ENCODE peak calls at places on chromosomes 13 and 19, in nine cellular contexts. One of them, this sample, is unnamed.

GRCh38 chr13:48043789-48044503 is 6.4 kb downstream of the NUDT15 start:
- DNase-seq in fibroblast of pulmonary artery: peak
- DNase-seq in uterus: no peak
- DNase-seq in upper lobe of right lung: no peak
- DNase-seq in testis: no peak
- DNase-seq in left ventricle myocardium inferior: no peak
- DNase-seq in H1: no peak
- DNase-seq in body of pancreas: no peak
- DNase-seq in astrocyte: peak
- DNase-seq in this sample: no peak

GRCh38 chr13:47334173-47334572 is 437.3 kb upstream of the HTR2A start:
- DNase-seq in fibroblast of pulmonary artery: peak
- DNase-seq in uterus: peak
- DNase-seq in upper lobe of right lung: no peak
- DNase-seq in testis: no peak
- DNase-seq in left ventricle myocardium inferior: no peak
- DNase-seq in H1: no peak
- DNase-seq in body of pancreas: peak
- DNase-seq in astrocyte: peak
- DNase-seq in this sample: peak

GRCh38 chr19:46442808-46443450 is 14.2 kb upstream of the PNMA8C start:
- DNase-seq in fibroblast of pulmonary artery: peak
- DNase-seq in uterus: peak
- DNase-seq in upper lobe of right lung: peak
- DNase-seq in testis: peak
- DNase-seq in left ventricle myocardium inferior: no peak
- DNase-seq in H1: no peak
- DNase-seq in body of pancreas: peak
- DNase-seq in astrocyte: peak
- DNase-seq in this sample: no peak

GRCh38 chr19:46288896-46289588 is 7.8 kb upstream of the HIF3A start:
- DNase-seq in fibroblast of pulmonary artery: peak
- DNase-seq in uterus: peak
- DNase-seq in upper lobe of right lung: no peak
- DNase-seq in testis: no peak
- DNase-seq in left ventricle myocardium inferior: peak
- DNase-seq in H1: no peak
- DNase-seq in body of pancreas: no peak
- DNase-seq in astrocyte: peak
- DNase-seq in this sample: no peak

GRCh38 chr13:23851106-23851505 is 38.1 kb downstream of the MIPEP start:
- DNase-seq in fibroblast of pulmonary artery: peak
- DNase-seq in uterus: no peak
- DNase-seq in upper lobe of right lung: no peak
- DNase-seq in testis: no peak
- DNase-seq in left ventricle myocardium inferior: no peak
- DNase-seq in H1: no peak
- DNase-seq in body of pancreas: no peak
- DNase-seq in astrocyte: peak
- DNase-seq in this sample: no peak

GRCh38 chr13:112752211-112752610 is 62.4 kb downstream of the ATP11A start:
- DNase-seq in fibroblast of pulmonary artery: no peak
- DNase-seq in uterus: no peak
- DNase-seq in upper lobe of right lung: peak
- DNase-seq in testis: no peak
- DNase-seq in left ventricle myocardium inferior: no peak
- DNase-seq in H1: no peak
- DNase-seq in body of pancreas: no peak
- DNase-seq in astrocyte: no peak
- DNase-seq in this sample: no peak

GRCh38 chr13:45511310-45512147 is 46.8 kb downstream of the COG3 start:
- DNase-seq in fibroblast of pulmonary artery: peak
- DNase-seq in uterus: peak
- DNase-seq in upper lobe of right lung: no peak
- DNase-seq in testis: peak
- DNase-seq in left ventricle myocardium inferior: no peak
- DNase-seq in H1: no peak
- DNase-seq in body of pancreas: peak
- DNase-seq in astrocyte: peak
- DNase-seq in this sample: peak

GRCh38 chr13:22789027-22789593 is 391.7 kb upstream of the SGCG start:
- DNase-seq in fibroblast of pulmonary artery: no peak
- DNase-seq in uterus: no peak
- DNase-seq in upper lobe of right lung: no peak
- DNase-seq in testis: no peak
- DNase-seq in left ventricle myocardium inferior: no peak
- DNase-seq in H1: no peak
- DNase-seq in body of pancreas: no peak
- DNase-seq in astrocyte: no peak
- DNase-seq in this sample: no peak

GRCh38 chr19:39038098-39038497 is 5.7 kb upstream of the FBXO27 start:
- DNase-seq in fibroblast of pulmonary artery: peak
- DNase-seq in uterus: no peak
- DNase-seq in upper lobe of right lung: peak
- DNase-seq in testis: peak
- DNase-seq in left ventricle myocardium inferior: no peak
- DNase-seq in H1: peak
- DNase-seq in body of pancreas: peak
- DNase-seq in astrocyte: no peak
- DNase-seq in this sample: no peak

GRCh38 chr19:51394045-51394836 is 3.9 kb upstream of the C19orf84 start:
- DNase-seq in fibroblast of pulmonary artery: peak
- DNase-seq in uterus: peak
- DNase-seq in upper lobe of right lung: peak
- DNase-seq in testis: peak
- DNase-seq in left ventricle myocardium inferior: peak
- DNase-seq in H1: peak
- DNase-seq in body of pancreas: peak
- DNase-seq in astrocyte: peak
- DNase-seq in this sample: peak

GRCh38 chr13:36526897-36527296 is 94.6 kb downstream of the CCNA1 start:
- DNase-seq in fibroblast of pulmonary artery: no peak
- DNase-seq in uterus: no peak
- DNase-seq in upper lobe of right lung: peak
- DNase-seq in testis: no peak
- DNase-seq in left ventricle myocardium inferior: no peak
- DNase-seq in H1: no peak
- DNase-seq in body of pancreas: no peak
- DNase-seq in astrocyte: no peak
- DNase-seq in this sample: no peak

GRCh38 chr13:96082640-96083039 is 7.3 kb upstream of the HS6ST3 start:
- DNase-seq in fibroblast of pulmonary artery: no peak
- DNase-seq in uterus: no peak
- DNase-seq in upper lobe of right lung: no peak
- DNase-seq in testis: no peak
- DNase-seq in left ventricle myocardium inferior: no peak
- DNase-seq in H1: no peak
- DNase-seq in body of pancreas: no peak
- DNase-seq in astrocyte: no peak
- DNase-seq in this sample: peak

GRCh38 chr13:76888421-76888820 is 2.2 kb upstream of the KCTD12 start:
- DNase-seq in fibroblast of pulmonary artery: no peak
- DNase-seq in uterus: no peak
- DNase-seq in upper lobe of right lung: no peak
- DNase-seq in testis: no peak
- DNase-seq in left ventricle myocardium inferior: no peak
- DNase-seq in H1: no peak
- DNase-seq in body of pancreas: no peak
- DNase-seq in astrocyte: no peak
- DNase-seq in this sample: no peak

GRCh38 chr13:76885203-76886004 is 801 bp downstream of the KCTD12 start:
- DNase-seq in fibroblast of pulmonary artery: peak
- DNase-seq in uterus: peak
- DNase-seq in upper lobe of right lung: peak
- DNase-seq in testis: peak
- DNase-seq in left ventricle myocardium inferior: peak
- DNase-seq in H1: peak
- DNase-seq in body of pancreas: peak
- DNase-seq in astrocyte: peak
- DNase-seq in this sample: no peak

GRCh38 chr13:76886292-76887061 is at the start of gene KCTD12:
- DNase-seq in fibroblast of pulmonary artery: peak
- DNase-seq in uterus: peak
- DNase-seq in upper lobe of right lung: peak
- DNase-seq in testis: peak
- DNase-seq in left ventricle myocardium inferior: peak
- DNase-seq in H1: no peak
- DNase-seq in body of pancreas: peak
- DNase-seq in astrocyte: peak
- DNase-seq in this sample: no peak

GRCh38 chr13:76886005-76886291 is 257 bp downstream of the KCTD12 start:
- DNase-seq in fibroblast of pulmonary artery: no peak
- DNase-seq in uterus: peak
- DNase-seq in upper lobe of right lung: no peak
- DNase-seq in testis: peak
- DNase-seq in left ventricle myocardium inferior: no peak
- DNase-seq in H1: peak
- DNase-seq in body of pancreas: no peak
- DNase-seq in astrocyte: no peak
- DNase-seq in this sample: no peak

DNA sequence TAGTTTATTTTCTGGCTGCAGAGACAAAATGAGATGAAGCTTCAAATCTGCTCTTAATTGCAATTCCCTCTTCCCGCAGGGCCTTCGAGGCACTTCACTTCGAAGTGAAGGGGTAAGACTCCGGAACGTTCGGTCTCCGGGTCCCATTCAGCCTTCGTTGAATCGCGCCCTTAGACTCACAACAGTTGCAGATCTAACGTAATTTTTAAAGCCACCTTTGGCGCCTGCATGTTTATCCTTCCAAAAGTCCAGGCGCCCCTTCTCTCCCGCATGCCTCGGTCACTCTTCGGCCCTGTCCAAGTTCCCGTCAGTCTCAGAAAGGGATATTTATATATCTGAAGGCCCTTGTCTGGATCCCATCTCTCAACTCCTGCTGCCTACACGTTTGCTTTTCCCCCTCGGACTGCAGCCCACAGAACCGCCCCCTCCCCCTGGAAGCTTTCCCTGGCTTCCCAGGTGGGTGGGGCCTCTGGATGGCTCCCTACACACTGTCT is 912 bp upstream of the KCTD12 start:
- DNase-seq in fibroblast of pulmonary artery: no peak
- DNase-seq in uterus: peak
- DNase-seq in upper lobe of right lung: no peak
- DNase-seq in testis: peak
- DNase-seq in left ventricle myocardium inferior: peak
- DNase-seq in H1: peak
- DNase-seq in body of pancreas: no peak
- DNase-seq in astrocyte: peak
- DNase-seq in this sample: no peak
- H3K4me3 ChIP-seq in fibroblast of pulmonary artery: peak
- H3K4me3 ChIP-seq in uterus: peak
- H3K4me3 ChIP-seq in upper lobe of right lung: peak
- H3K4me3 ChIP-seq in testis: peak
- H3K4me3 ChIP-seq in left ventricle myocardium inferior: peak
- H3K4me3 ChIP-seq in H1: peak
- H3K4me3 ChIP-seq in body of pancreas: peak
- H3K4me3 ChIP-seq in astrocyte: peak
- H3K4me3 ChIP-seq in this sample: peak

GRCh38 chr19:56671613-56671994 is at the start of gene ZNF835:
- DNase-seq in fibroblast of pulmonary artery: peak
- DNase-seq in uterus: peak
- DNase-seq in upper lobe of right lung: peak
- DNase-seq in testis: peak
- DNase-seq in left ventricle myocardium inferior: peak
- DNase-seq in H1: peak
- DNase-seq in body of pancreas: peak
- DNase-seq in astrocyte: no peak
- DNase-seq in this sample: no peak
- TF ChIP-seq CTCF in fibroblast of pulmonary artery: no peak
- TF ChIP-seq CTCF in uterus: peak
- TF ChIP-seq CTCF in upper lobe of right lung: peak
- TF ChIP-seq CTCF in testis: no peak
- TF ChIP-seq CTCF in left ventricle myocardium inferior: peak
- TF ChIP-seq CTCF in H1: no peak
- TF ChIP-seq CTCF in body of pancreas: no peak
- TF ChIP-seq CTCF in astrocyte: no peak
- TF ChIP-seq CTCF in this sample: no peak

GRCh38 chr19:3408996-3409345 is 42.6 kb downstream of the NFIC start:
- DNase-seq in fibroblast of pulmonary artery: no peak
- DNase-seq in uterus: no peak
- DNase-seq in upper lobe of right lung: no peak
- DNase-seq in testis: no peak
- DNase-seq in left ventricle myocardium inferior: no peak
- DNase-seq in H1: no peak
- DNase-seq in body of pancreas: no peak
- DNase-seq in astrocyte: no peak
- DNase-seq in this sample: no peak
- H3K4me3 ChIP-seq in fibroblast of pulmonary artery: no peak
- H3K4me3 ChIP-seq in uterus: peak
- H3K4me3 ChIP-seq in upper lobe of right lung: no peak
- H3K4me3 ChIP-seq in testis: no peak
- H3K4me3 ChIP-seq in left ventricle myocardium inferior: peak
- H3K4me3 ChIP-seq in H1: no peak
- H3K4me3 ChIP-seq in body of pancreas: no peak
- H3K4me3 ChIP-seq in astrocyte: no peak
- H3K4me3 ChIP-seq in this sample: no peak

GRCh38 chr19:18339703-18340102 is 695 bp upstream of the PGPEP1 start:
- DNase-seq in fibroblast of pulmonary artery: peak
- DNase-seq in uterus: no peak
- DNase-seq in upper lobe of right lung: no peak
- DNase-seq in testis: no peak
- DNase-seq in left ventricle myocardium inferior: no peak
- DNase-seq in H1: peak
- DNase-seq in body of pancreas: no peak
- DNase-seq in astrocyte: no peak
- DNase-seq in this sample: no peak
- TF ChIP-seq CTCF in fibroblast of pulmonary artery: peak
- TF ChIP-seq CTCF in uterus: no peak
- TF ChIP-seq CTCF in upper lobe of right lung: no peak
- TF ChIP-seq CTCF in testis: no peak
- TF ChIP-seq CTCF in left ventricle myocardium inferior: peak
- TF ChIP-seq CTCF in H1: no peak
- TF ChIP-seq CTCF in body of pancreas: peak
- TF ChIP-seq CTCF in astrocyte: no peak
- TF ChIP-seq CTCF in this sample: peak

GRCh38 chr19:41369769-41370168 is 5.8 kb upstream of the B9D2 start:
- DNase-seq in fibroblast of pulmonary artery: no peak
- DNase-seq in uterus: no peak
- DNase-seq in upper lobe of right lung: no peak
- DNase-seq in testis: no peak
- DNase-seq in left ventricle myocardium inferior: no peak
- DNase-seq in H1: no peak
- DNase-seq in body of pancreas: no peak
- DNase-seq in astrocyte: no peak
- DNase-seq in this sample: no peak
- H3K4me3 ChIP-seq in fibroblast of pulmonary artery: no peak
- H3K4me3 ChIP-seq in uterus: no peak
- H3K4me3 ChIP-seq in upper lobe of right lung: no peak
- H3K4me3 ChIP-seq in testis: no peak
- H3K4me3 ChIP-seq in left ventricle myocardium inferior: no peak
- H3K4me3 ChIP-seq in H1: no peak
- H3K4me3 ChIP-seq in body of pancreas: no peak
- H3K4me3 ChIP-seq in astrocyte: no peak
- H3K4me3 ChIP-seq in this sample: no peak